ENCODE peak calls at places on chromosomes 11 and 22, in six cellular contexts. H is chondrocyte, B is tibial artery, V is Caco-2, K is endothelial cell, G is epithelial cell of esophagus. P is an unnamed sample.

GRCh38 chr11:11069741-11070550 is 212.1 kb upstream of the ZBED5 start:
- DNase-seq in V (no peak), K (no peak), H (no peak), B (no peak), G (no peak), P (no peak)

GRCh38 chr11:134592391-134592990 is 180.4 kb upstream of the B3GAT1 start:
- DNase-seq in K (peak), G (no peak), H (peak), V (peak), B (no peak), P (no peak)

GRCh38 chr22:28207281-28208030 is 288.4 kb upstream of the PITPNB start:
- DNase-seq in G (no peak), H (no peak), K (no peak), V (no peak), B (no peak), P (no peak)

GRCh38 chr11:130827697-130828377 is 88.4 kb downstream of the SNX19 start:
- DNase-seq in H (no peak), G (peak), V (peak), B (peak), K (peak), P (no peak)

GRCh38 chr11:130633466-130633865 is 185.0 kb downstream of the ADAMTS15 start:
- DNase-seq in G (peak), H (no peak), B (no peak), K (no peak), V (no peak), P (no peak)

GRCh38 chr11:132357811-132358572 is 987.6 kb downstream of the NTM start:
- DNase-seq in H (no peak), K (no peak), V (no peak), B (no peak), G (no peak), P (no peak)

GRCh38 chr22:50056214-50056972 is 1.7 kb downstream of the TTLL8 start:
- DNase-seq in V (no peak), G (no peak), K (no peak), B (no peak), H (no peak), P (no peak)

GRCh38 chr11:23797624-23798419 is 699.0 kb upstream of the LUZP2 start:
- DNase-seq in G (no peak), K (peak), B (no peak), H (no peak), V (no peak), P (no peak)

GRCh38 chr11:121512468-121513465 is 60.0 kb upstream of the SORL1-AS1 start:
- DNase-seq in B (no peak), H (no peak), K (no peak), V (no peak), G (no peak), P (no peak)

GRCh38 chr11:26901162-26901561 is 92.8 kb upstream of the FIBIN start:
- DNase-seq in B (peak), H (no peak), V (no peak), K (no peak), G (no peak), P (no peak)

GRCh38 chr11:61598383-61598782 is 17.5 kb upstream of the SYT7 start:
- DNase-seq in V (no peak), B (no peak), H (no peak), G (no peak), K (no peak), P (no peak)

GRCh38 chr22:32985899-32986772 is 72.0 kb downstream of the SYN3 start:
- DNase-seq in B (peak), G (peak), K (peak), V (peak), H (no peak), P (peak)

GRCh38 chr11:75450826-75451783 is 18.1 kb upstream of the KLHL35 start:
- DNase-seq in K (peak), B (no peak), V (peak), H (no peak), G (no peak), P (no peak)

GRCh38 chr11:88420165-88420781 is 82.7 kb upstream of the CTSC start:
- DNase-seq in H (no peak), K (no peak), B (no peak), V (no peak), G (peak), P (no peak)

GRCh38 chr22:17789379-17790200 is 15.3 kb upstream of the BID start:
- DNase-seq in K (no peak), V (no peak), G (no peak), B (no peak), H (no peak), P (no peak)

GRCh38 chr22:17792854-17793434 is 18.7 kb upstream of the BID start:
- DNase-seq in V (no peak), H (no peak), B (no peak), K (no peak), G (no peak), P (no peak)

GRCh38 chr22:17791196-17791595 is 16.9 kb upstream of the BID start:
- DNase-seq in H (no peak), K (no peak), B (no peak), V (no peak), G (no peak), P (no peak)

GRCh38 chr22:17794726-17795125 is 20.5 kb upstream of the BID start:
- DNase-seq in V (no peak), H (no peak), G (no peak), K (no peak), B (no peak), P (no peak)

GRCh38 chr22:17792289-17792688 is 18.0 kb upstream of the BID start:
- DNase-seq in H (no peak), G (no peak), B (no peak), V (no peak), K (no peak), P (no peak)
- TF ChIP-seq CTCF in H (no peak), G (no peak), B (no peak), V (no peak), K (no peak), P (no peak)

DNA sequence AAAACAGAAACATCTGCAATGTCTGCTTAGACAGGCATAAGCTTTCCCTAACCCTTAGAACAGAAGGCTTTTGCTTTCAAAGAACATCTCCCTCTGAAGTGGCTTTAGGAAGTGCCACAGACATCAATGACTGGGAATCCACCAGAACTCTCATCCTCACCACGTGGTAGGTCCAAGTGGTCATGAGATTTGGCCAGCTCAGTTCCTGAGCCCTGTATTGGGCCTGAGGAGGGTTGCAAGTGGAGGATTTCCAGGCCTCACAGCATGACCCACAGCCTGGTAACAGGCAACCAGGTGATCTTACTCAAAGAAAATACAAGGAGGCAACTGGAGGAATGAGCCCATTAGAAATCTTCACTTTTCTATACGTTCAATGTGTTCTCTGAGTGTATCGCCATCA is 1.6 kb downstream of the CASP1 start:
- DNase-seq in K (no peak), B (no peak), H (no peak), G (peak), V (no peak), P (peak)
- TF ChIP-seq CTCF in K (no peak), B (no peak), H (no peak), G (no peak), V (no peak), P (no peak)

DNA sequence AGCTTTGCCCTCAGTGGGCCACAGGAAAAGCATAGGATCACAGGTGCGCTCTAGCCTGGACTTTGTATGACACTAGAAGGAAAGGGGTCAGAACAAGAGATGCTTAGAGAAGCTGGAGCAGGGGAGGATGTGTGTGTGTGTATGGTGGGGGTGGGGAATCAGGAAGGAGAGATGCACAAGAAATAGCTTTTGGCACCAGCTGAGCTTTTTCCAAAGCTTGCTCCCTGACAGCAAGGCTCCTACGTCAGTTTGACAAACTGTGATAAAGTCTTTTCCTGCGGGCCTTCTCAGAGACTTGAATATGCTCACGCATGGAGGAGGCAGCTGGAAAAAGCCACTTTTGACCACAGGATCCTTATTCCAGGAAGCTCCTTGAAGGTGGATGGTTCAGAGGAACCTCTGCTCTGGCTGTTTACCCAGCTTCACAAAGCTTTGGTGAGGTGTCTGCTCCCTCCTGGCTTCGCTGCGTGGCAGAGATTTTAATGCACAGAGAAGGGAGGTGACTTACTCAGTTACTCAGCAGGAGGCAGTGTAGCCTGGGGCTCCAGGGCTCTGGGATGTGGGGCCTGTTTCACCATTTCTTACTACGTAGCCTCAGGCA is 3.9 kb downstream of the CDC42EP1 start:
- DNase-seq in K (no peak), B (no peak), V (no peak), H (no peak), G (peak), P (no peak)
- TF ChIP-seq CTCF in K (no peak), B (no peak), V (no peak), H (peak), G (no peak), P (no peak)

DNA sequence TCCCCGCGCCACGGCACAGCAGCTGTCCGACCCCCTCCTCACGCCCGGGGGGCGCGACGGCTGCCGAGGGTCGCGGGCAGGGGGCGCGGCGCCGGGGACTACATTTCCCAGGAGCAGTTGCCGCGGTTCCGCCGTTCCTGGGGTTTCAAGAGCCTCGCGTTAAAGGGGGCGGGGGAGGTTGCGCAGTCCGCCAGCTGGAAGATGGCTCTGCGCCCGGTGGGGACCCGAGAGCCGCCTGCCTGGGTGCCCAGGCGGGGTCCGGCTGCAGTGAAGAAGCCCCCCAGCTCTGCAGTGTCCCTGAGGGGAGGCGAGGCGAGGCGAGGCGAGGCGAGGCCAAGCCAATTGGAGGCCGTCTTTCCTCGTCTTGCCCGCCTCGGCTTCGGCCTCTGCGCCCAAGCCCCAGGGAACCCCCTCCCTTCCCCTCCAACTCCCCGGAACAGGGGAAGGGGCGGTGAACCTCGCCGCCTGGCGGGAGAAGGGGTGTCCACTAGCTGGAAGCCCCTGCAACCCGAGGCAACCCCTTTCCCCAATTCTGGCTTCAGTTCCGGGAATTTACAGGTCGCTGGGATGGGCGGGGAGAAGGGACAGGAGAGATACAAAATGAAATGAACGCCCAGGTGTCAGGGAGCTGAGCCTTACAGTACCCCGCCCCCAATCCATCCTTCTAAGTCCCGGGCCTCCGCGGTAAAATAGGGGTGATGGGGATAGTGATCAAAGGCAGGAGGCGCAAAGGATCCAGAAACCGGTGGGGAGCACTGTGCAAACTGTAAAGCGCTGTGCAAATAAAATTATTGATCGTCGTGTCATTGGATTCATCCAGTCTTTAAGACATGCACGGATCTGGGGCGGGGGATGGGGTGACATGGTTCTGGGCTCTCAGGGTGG is 5.2 kb upstream of the GCAT start:
- DNase-seq in V (peak), B (no peak), H (no peak), K (peak), G (peak), P (no peak)
- TF ChIP-seq CTCF in V (peak), B (no peak), H (peak), K (no peak), G (no peak), P (no peak)

DNA sequence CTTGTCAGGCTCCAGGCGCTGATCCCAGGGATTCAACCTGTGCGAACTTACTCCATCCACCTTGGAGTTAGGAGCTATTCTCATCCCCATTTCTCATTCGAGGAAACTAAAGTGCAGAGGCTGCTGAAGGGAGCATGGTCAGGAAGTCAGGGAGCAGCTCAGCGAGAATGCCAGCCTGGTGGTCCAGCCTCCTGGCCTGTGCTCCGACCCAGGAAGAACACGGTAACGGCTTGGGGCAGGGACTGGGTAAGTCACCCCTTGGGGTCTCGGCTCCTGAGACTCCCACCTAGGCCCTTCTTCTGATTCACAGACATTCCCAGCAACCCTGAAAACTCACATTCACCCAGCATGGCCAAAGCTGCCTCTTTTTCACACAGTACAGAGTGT is 132.8 kb downstream of the CRYBB2 start:
- DNase-seq in G (no peak), H (no peak), K (no peak), B (no peak), V (no peak), P (no peak)
- TF ChIP-seq CTCF in G (no peak), H (no peak), K (no peak), B (no peak), V (no peak), P (no peak)

GRCh38 chr11:125393331-125393730 is 102.7 kb downstream of the FEZ1 start:
- DNase-seq in H (no peak), G (no peak), K (no peak), B (no peak), V (peak), P (no peak)
- TF ChIP-seq CTCF in H (no peak), G (no peak), K (no peak), B (no peak), V (no peak), P (no peak)

GRCh38 chr22:42932197-42932519 is 75.1 kb upstream of the ARFGAP3 start:
- DNase-seq in K (no peak), B (no peak), V (no peak), G (no peak), H (no peak), P (no peak)

GRCh38 chr22:42928969-42929837 is 72.1 kb upstream of the ARFGAP3 start:
- DNase-seq in B (peak), G (peak), K (no peak), V (peak), H (no peak), P (peak)

GRCh38 chr22:42931421-42932196 is 74.5 kb upstream of the ARFGAP3 start:
- DNase-seq in B (no peak), G (no peak), K (no peak), H (no peak), V (no peak), P (peak)

GRCh38 chr22:42929838-42930155 is 72.7 kb upstream of the ARFGAP3 start:
- DNase-seq in G (no peak), B (no peak), K (no peak), H (no peak), V (no peak), P (no peak)

DNA sequence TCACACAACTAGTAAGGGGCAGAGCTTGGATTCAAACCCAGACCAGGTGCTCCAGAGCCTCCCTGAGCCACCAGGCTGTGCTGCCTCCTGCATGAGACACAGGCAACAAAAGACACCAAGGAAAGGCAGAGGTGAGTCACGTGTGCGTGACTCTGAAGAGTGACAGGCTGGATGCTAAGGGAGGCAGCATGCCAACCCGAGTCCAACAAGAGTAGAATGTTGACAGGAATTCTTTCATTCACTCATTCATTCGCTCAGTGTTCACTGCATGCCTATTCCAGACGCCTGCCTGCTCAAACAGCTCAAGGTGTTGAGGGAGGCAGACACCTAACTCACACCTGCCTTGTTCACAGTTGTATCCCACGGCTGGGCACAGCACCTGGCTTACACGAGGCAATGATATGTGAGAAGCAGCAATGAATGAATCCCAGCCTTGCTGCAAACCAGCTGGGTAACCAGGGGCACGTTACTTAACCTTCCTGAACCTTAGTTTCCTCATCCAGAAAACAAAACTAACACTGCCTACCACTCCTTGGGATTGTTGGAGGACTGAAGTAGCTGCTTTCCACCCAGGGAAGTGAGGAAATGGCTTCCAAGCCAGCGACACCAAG is 73.8 kb upstream of the ARFGAP3 start:
- DNase-seq in B (no peak), V (no peak), G (peak), H (no peak), K (no peak), P (peak)
- TF ChIP-seq CTCF in B (no peak), V (no peak), G (peak), H (peak), K (no peak), P (peak)

DNA sequence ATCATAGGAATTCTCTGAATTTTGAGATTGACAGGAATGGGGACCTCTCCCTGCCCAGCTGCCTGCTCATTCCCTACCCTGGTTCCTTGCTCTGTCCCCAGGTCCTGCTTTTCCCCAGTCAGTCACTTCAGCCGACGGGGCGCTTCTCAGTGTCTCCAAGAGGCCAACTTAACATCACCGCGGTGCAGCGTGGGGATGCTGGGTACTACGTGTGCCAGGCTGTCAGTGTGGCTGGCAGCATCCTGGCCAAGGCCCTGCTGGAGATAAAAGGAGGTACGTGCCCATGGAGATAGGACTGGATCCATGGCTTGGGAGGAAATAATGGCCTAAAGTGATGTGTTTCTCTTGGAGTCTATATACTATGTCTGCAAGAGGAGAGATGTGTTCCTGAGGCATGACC is 7.0 kb downstream of the ROBO3 start:
- DNase-seq in G (no peak), K (no peak), B (no peak), H (no peak), V (no peak), P (no peak)
- TF ChIP-seq CTCF in G (no peak), K (no peak), B (no peak), H (no peak), V (no peak), P (no peak)

DNA sequence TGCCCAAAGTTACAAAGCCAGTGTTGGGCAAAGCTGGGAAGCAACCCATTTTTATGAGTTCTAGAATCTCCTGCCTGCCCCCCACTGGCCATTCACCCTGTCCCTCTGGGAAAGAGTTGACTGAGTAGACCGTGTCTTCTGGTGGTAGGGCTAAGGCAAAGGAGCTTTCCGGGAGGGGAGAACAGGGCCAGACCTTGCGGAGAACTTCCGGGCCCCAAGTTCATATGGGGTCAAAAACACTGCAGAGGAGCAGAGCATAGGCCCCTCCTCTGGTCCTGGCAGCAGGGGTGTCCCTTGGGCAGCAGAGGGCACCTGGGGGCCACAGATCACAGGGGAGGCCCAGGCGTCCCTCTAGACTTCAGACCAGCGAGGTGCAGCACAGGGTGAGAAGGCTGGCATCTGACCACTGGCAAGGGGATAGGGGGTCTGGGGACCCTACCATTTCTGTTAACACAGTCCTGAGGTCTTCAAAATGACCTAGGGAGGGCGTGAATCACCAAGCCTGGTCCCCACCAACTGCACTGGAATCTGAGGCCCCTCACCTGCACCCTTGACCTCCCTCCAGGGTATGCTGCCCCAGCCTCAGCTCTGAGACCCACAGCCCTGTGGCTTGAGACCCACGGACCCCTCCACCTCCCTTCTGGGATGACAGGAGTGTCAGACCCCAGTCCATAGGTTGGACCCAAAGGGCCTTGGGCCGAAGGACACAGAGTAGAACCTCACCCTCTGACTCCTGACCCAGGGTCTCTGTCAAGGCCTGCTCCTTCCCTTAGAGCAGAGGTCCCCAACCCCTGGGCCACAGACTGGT is 1.3 kb upstream of the ARAP1 start:
- DNase-seq in K (no peak), V (peak), B (no peak), H (no peak), G (no peak), P (no peak)
- TF ChIP-seq CTCF in K (no peak), V (no peak), B (no peak), H (peak), G (no peak), P (peak)

P was measured in CD14-positive monocyte.